ENCODE peak calls at places on chromosome 5, in five cellular contexts. Z is CD4-positive, alpha-beta memory T cell; A is Peyer's patch; D is MM.1S; Q is neural progenitor cell. W is an unnamed sample. For H3K9me3 and H3K4me1, the result is how much of the 10 kb centered on the place peaks cover.

GRCh38 chr5:22852807-22853670 is at the start of gene CDH12:
- DNase-seq in A (no peak), Z (no peak), Q (peak), D (peak), W (no peak)

GRCh38 chr5:38039826-38040225 is 200.0 kb upstream of the GDNF start:
- DNase-seq in Z (no peak), D (no peak), A (no peak), Q (no peak), W (no peak)

GRCh38 chr5:156475831-156476551 is 149.0 kb downstream of the SGCD start:
- DNase-seq in A (no peak), D (no peak), Z (no peak), Q (peak), W (peak)

GRCh38 chr5:1195439-1195838 is 6.0 kb upstream of the SLC6A19 start:
- DNase-seq in Z (no peak), D (no peak), Q (no peak), A (peak), W (no peak)

GRCh38 chr5:145902421-145902820 is 29.6 kb upstream of the GRXCR2 start:
- DNase-seq in Q (no peak), Z (no peak), A (no peak), D (no peak), W (no peak)

GRCh38 chr5:87099967-87100366 is 167.7 kb upstream of the RASA1 start:
- DNase-seq in D (no peak), A (no peak), Q (peak), Z (no peak), W (no peak)

GRCh38 chr5:157670662-157671591 is at the start of gene C5orf52:
- DNase-seq in Z (no peak), D (no peak), Q (no peak), A (peak), W (no peak)

GRCh38 chr5:65359569-65359968 is 122.2 kb downstream of the ADAMTS6 start:
- DNase-seq in Z (no peak), D (peak), A (no peak), Q (no peak), W (no peak)

GRCh38 chr5:37954561-37954960 is 114.7 kb upstream of the GDNF start:
- DNase-seq in A (no peak), Q (no peak), D (no peak), Z (no peak), W (no peak)

GRCh38 chr5:154442801-154443200 is 3.0 kb upstream of the SAP30L start:
- DNase-seq in A (no peak), D (no peak), Z (no peak), Q (no peak), W (no peak)

GRCh38 chr5:1448511-1449011 is 3.3 kb upstream of the SLC6A3 start:
- DNase-seq in Z (no peak), Q (no peak), D (no peak), A (peak), W (no peak)

GRCh38 chr5:171850354-171850947 is 64.8 kb downstream of the SMIM23 start:
- DNase-seq in D (peak), Q (peak), Z (no peak), A (no peak), W (peak)

GRCh38 chr5:88555658-88556057 is 287.0 kb upstream of the TMEM161B start:
- DNase-seq in D (peak), Z (no peak), Q (peak), A (no peak), W (peak)

GRCh38 chr5:88820581-88820980 is 62.4 kb downstream of the MEF2C start:
- DNase-seq in D (peak), Q (no peak), Z (no peak), A (no peak), W (no peak)

GRCh38 chr5:108720416-108720815 is 27.3 kb upstream of the FER start:
- DNase-seq in A (no peak), D (no peak), Q (no peak), Z (no peak), W (no peak)

GRCh38 chr5:30100148-30100547 is 1093.3 kb upstream of the CDH6 start:
- DNase-seq in A (no peak), D (no peak), Z (no peak), Q (no peak), W (no peak)

GRCh38 chr5:147508711-147509040 is 1.2 kb downstream of the DPYSL3 start:
- DNase-seq in Z (no peak), D (no peak), Q (no peak), A (no peak), W (no peak)

GRCh38 chr5:112795944-112796678 is 58.4 kb downstream of the APC start:
- DNase-seq in Q (no peak), D (no peak), Z (no peak), A (no peak), W (no peak)

GRCh38 chr5:78650562-78650930 is 2.0 kb upstream of the LHFPL2 start:
- DNase-seq in Q (no peak), Z (no peak), A (no peak), D (no peak), W (no peak)

GRCh38 chr5:119370521-119370920 is 14.7 kb downstream of the TNFAIP8 start:
- DNase-seq in Q (no peak), D (no peak), Z (no peak), A (no peak), W (no peak)

GRCh38 chr5:64899838-64900237 is 131.1 kb downstream of the CWC27 start:
- DNase-seq in A (no peak), Q (no peak), D (no peak), Z (no peak), W (no peak)

GRCh38 chr5:81965510-81965909 is 6.3 kb upstream of the ATG10 start:
- DNase-seq in Z (no peak), A (no peak), Q (no peak), D (no peak), W (no peak)

GRCh38 chr5:56323505-56323904 is 90.4 kb upstream of the ANKRD55 start:
- DNase-seq in A (no peak), Z (no peak), D (peak), Q (no peak), W (no peak)

GRCh38 chr5:56346044-56346710 is 113.0 kb upstream of the ANKRD55 start:
- DNase-seq in A (no peak), D (no peak), Z (no peak), Q (no peak), W (peak)

GRCh38 chr5:148957591-148958202 is 105.2 kb downstream of the SH3TC2 start:
- DNase-seq in Z (peak), D (peak), A (no peak), Q (peak), W (peak)

GRCh38 chr5:88883059-88883565 is at the start of gene MEF2C:
- DNase-seq in A (peak), Z (no peak), D (peak), Q (peak), W (peak)

GRCh38 chr5:78586251-78586650 is 62.3 kb downstream of the LHFPL2 start:
- DNase-seq in D (no peak), A (no peak), Q (no peak), Z (no peak), W (peak)

GRCh38 chr5:77211013-77211690 is 672 bp downstream of the PDE8B start:
- DNase-seq in A (no peak), D (no peak), Q (peak), Z (no peak), W (no peak)
- H3K4me3 ChIP-seq in A (peak), D (peak), Q (peak), Z (peak), W (no peak)

DNA sequence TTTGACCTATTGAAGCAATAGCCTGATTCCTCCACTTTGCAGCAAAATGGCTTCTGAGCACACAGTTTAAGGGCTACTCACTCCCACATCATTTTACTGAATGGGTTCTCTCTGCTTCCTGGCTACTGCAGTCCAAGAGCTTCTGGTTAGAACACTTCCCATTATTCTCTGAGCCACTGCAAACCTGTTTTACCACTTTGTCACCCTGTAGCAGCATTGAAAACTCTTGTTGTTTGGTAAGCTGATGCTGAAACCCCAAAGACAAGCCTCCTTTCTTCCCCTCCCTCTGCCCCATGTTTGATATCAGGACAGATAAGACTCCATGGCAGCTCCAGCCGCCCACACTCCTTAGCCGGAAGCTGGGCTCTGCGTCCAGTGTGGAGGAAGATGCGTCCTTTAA is 84.4 kb upstream of the RARS1 start:
- DNase-seq in D (no peak), A (no peak), Q (no peak), Z (no peak), W (no peak)
- H3K9me3 ChIP-seq in D (under half), A (under half), Q (under half), Z (under half), W (under half)

GRCh38 chr5:150080696-150081435 is 5.5 kb downstream of the CSF1R start:
- DNase-seq in D (no peak), A (no peak), Z (no peak), Q (no peak), W (no peak)
- H3K4me1 ChIP-seq in D (under half), A (under half), Z (under half), Q (under half), W (under half)

GRCh38 chr5:73436535-73437125 is 11.9 kb downstream of the FOXD1 start:
- DNase-seq in A (peak), Q (no peak), D (no peak), Z (no peak), W (no peak)
- H3K4me3 ChIP-seq in A (peak), Q (peak), D (peak), Z (no peak), W (no peak)

DNA sequence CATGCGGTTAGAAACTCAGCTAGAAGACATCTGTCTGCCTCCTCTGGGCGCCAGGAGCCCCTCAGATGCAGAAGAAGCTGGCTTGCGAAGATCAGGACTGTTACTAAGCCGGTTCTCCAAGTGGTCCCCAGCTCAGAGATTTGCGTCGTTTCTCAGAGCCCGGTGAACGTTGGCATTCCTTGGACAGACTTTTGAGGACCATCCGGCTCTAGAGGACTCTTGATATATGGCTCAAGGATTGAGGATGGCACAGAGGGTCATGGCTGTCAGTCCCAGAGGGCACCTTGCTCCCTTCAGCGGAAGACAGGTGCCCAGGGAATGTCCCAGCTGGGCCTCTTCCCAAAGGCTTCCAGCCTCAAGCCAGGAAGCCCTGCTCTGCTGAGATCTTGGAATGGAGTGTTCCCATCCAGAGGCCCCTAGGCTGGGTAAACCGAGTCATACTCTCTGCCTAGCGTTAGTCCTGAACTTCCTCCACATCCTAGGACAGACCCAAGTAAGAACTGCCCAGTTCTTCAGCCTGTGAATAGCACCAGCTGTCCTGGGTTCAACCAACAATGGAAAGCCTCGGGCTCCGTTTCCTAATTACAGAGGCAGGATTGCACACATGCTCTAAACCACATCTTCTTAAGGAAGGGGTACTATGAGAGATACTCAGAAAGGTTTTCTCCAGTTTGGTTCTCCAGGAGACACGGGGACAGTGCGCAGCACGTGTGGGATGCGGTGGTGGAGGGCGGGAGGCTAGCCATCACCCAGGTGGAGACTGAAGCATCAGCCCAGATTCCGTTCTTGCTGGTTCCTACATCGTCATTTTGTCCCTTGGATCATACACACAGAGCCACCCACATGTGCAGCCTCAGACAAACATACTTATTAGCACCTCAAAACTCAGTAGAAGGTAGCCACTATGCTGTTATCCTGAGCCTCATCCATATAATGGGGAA is 51.4 kb downstream of the ZNF354C start:
- DNase-seq in D (no peak), A (no peak), Z (peak), Q (no peak), W (no peak)
- H3K9me3 ChIP-seq in D (under half), A (under half), Z (under half), Q (under half), W (under half)

GRCh38 chr5:55306641-55307382 is 682 bp downstream of the DHX29 start:
- DNase-seq in D (no peak), A (no peak), Q (no peak), Z (no peak), W (peak)

GRCh38 chr5:55304584-55304983 is 2.9 kb downstream of the DHX29 start:
- DNase-seq in Q (no peak), D (no peak), Z (no peak), A (no peak), W (no peak)

GRCh38 chr5:55303238-55303690 is 4.2 kb downstream of the DHX29 start:
- DNase-seq in D (no peak), A (no peak), Q (no peak), Z (no peak), W (no peak)

GRCh38 chr5:55308254-55308836 is 556 bp downstream of the MTREX start:
- DNase-seq in A (no peak), Q (no peak), Z (no peak), D (peak), W (peak)

GRCh38 chr5:55307383-55308253 is at the start of the genes DHX29 and MTREX:
- DNase-seq in Q (peak), D (peak), A (peak), Z (peak), W (peak)
- H3K4me1 ChIP-seq in Q (under half), D (under half), A (under half), Z (half or more), W (under half)

GRCh38 chr5:169182797-169183196 is 118.1 kb downstream of the SLIT3 start:
- DNase-seq in D (peak), Q (no peak), A (no peak), Z (no peak), W (no peak)

GRCh38 chr5:169178754-169179153 is 122.2 kb downstream of the SLIT3 start:
- DNase-seq in Z (no peak), D (no peak), Q (no peak), A (no peak), W (no peak)

GRCh38 chr5:169185626-169186025 is 115.3 kb downstream of the SLIT3 start:
- DNase-seq in Z (no peak), A (no peak), D (no peak), Q (no peak), W (no peak)

GRCh38 chr5:169181785-169182184 is 119.2 kb downstream of the SLIT3 start:
- DNase-seq in A (no peak), Q (no peak), Z (no peak), D (no peak), W (no peak)

GRCh38 chr5:169183581-169183980 is 117.4 kb downstream of the SLIT3 start:
- DNase-seq in Z (no peak), A (no peak), Q (no peak), D (no peak), W (no peak)
- H3K4me3 ChIP-seq in Z (no peak), A (no peak), Q (no peak), D (no peak), W (no peak)

DNA sequence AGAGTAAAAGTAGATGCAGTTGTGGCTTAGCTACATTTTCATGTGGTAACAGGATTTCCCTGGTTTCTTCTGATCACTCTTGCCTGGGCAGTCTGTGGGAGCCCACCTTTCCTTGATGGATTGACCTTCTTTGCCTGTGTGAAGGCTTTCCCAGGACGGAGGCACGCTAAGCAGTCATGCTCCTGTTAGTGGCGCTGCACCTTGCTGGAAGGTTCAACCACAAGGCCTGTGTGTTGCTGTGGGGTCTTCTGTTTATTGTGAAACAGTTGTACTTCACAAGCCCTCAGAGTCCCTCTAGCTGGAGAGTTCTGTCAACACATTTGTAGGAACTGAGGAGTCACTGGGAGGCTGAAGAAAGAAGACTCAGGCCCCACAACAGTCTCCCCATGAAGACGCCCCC is 402.0 kb downstream of the IRX1 start:
- DNase-seq in Q (no peak), D (no peak), A (no peak), Z (no peak), W (no peak)
- H3K9me3 ChIP-seq in Q (under half), D (under half), A (under half), Z (under half), W (under half)

GRCh38 chr5:6716634-6717149 is 3.5 kb downstream of the TENT4A start:
- DNase-seq in Q (no peak), Z (no peak), A (peak), D (no peak), W (no peak)

GRCh38 chr5:6718161-6718681 is 5.0 kb downstream of the TENT4A start:
- DNase-seq in D (no peak), A (peak), Z (no peak), Q (no peak), W (no peak)

GRCh38 chr5:6717247-6717646 is 4.0 kb downstream of the TENT4A start:
- DNase-seq in D (no peak), A (peak), Z (no peak), Q (no peak), W (no peak)

GRCh38 chr5:6715758-6716633 is 2.8 kb downstream of the TENT4A start:
- DNase-seq in Z (peak), D (peak), A (peak), Q (no peak), W (no peak)

DNA sequence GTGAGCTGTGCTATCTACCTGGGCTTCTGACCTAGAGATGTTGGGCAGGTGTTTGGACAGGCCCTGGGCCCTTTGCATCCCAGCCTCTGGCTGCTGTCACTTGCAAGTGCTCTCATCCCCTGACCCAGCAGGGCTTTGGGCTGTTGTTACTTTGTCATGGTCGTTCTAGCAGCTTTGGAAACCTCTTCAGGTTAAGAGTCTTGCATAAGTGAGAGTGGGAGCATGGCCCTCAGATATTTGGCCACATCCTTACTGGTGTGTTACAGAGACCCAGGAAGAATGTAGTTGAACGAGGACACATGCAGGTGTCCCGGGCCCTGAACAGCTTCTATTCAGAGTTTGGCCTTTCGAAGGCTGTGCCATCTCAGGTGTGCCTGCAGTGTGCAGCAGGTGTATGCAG is 4.5 kb downstream of the TENT4A start:
- DNase-seq in A (no peak), Z (no peak), D (no peak), Q (no peak), W (no peak)
- H3K4me1 ChIP-seq in A (under half), Z (half or more), D (under half), Q (under half), W (under half)

GRCh38 chr5:173316463-173317020 is 11.7 kb downstream of the STC2 start:
- DNase-seq in Q (no peak), A (no peak), Z (no peak), D (no peak), W (no peak)

GRCh38 chr5:173317091-173317685 is 11.0 kb downstream of the STC2 start:
- DNase-seq in A (no peak), D (no peak), Z (no peak), Q (no peak), W (no peak)

GRCh38 chr5:173317852-173318251 is 10.4 kb downstream of the STC2 start:
- DNase-seq in Z (no peak), Q (no peak), A (no peak), D (no peak), W (no peak)

GRCh38 chr5:173314166-173314952 is 13.9 kb downstream of the STC2 start:
- DNase-seq in D (no peak), Z (no peak), A (no peak), Q (no peak), W (no peak)

GRCh38 chr5:173315495-173316352 is 12.5 kb downstream of the STC2 start:
- DNase-seq in A (no peak), Q (peak), D (peak), Z (no peak), W (peak)
- H3K4me3 ChIP-seq in A (no peak), Q (no peak), D (no peak), Z (no peak), W (no peak)

W was measured in SJCRH30.